ENCODE peak calls at places on chromosomes 1 and 21, in four cellular contexts. L is stomach, N is HCT116, S is IMR-90. Q is an unnamed sample.

GRCh38 chr1:76951185-76951584 is 83.9 kb downstream of the ST6GALNAC5 start:
- DNase-seq in L (no peak), N (no peak), S (no peak), Q (peak)

GRCh38 chr1:37064059-37064458 is 29.7 kb upstream of the GRIK3 start:
- DNase-seq in L (no peak), N (no peak), S (no peak), Q (no peak)

GRCh38 chr21:42426424-42426823 is 22.7 kb downstream of the UBASH3A start:
- DNase-seq in L (no peak), N (no peak), S (no peak), Q (no peak)

GRCh38 chr1:186175588-186175987 is 199.5 kb downstream of the TPR start:
- DNase-seq in L (no peak), N (no peak), S (no peak), Q (no peak)

GRCh38 chr1:168913711-168914463 is 184.9 kb upstream of the DPT start:
- DNase-seq in L (no peak), N (no peak), S (no peak), Q (no peak)

GRCh38 chr1:67524143-67525052 is 94.2 kb upstream of the SERBP1 start:
- DNase-seq in L (no peak), N (peak), S (no peak), Q (no peak)

GRCh38 chr1:156510709-156511108 is 10.1 kb upstream of the MEF2D start:
- DNase-seq in L (peak), N (no peak), S (peak), Q (peak)

GRCh38 chr1:198599749-198600148 is 39.1 kb upstream of the PTPRC start:
- DNase-seq in L (no peak), N (no peak), S (no peak), Q (no peak)

GRCh38 chr1:159941139-159941866 is 4.1 kb downstream of the IGSF9 start:
- DNase-seq in L (no peak), N (no peak), S (no peak), Q (no peak)

GRCh38 chr1:23624440-23624839 is 65.1 kb upstream of the ID3 start:
- DNase-seq in L (no peak), N (no peak), S (no peak), Q (no peak)

GRCh38 chr1:88549536-88549935 is 134.5 kb upstream of the PKN2 start:
- DNase-seq in L (no peak), N (peak), S (peak), Q (peak)

DNA sequence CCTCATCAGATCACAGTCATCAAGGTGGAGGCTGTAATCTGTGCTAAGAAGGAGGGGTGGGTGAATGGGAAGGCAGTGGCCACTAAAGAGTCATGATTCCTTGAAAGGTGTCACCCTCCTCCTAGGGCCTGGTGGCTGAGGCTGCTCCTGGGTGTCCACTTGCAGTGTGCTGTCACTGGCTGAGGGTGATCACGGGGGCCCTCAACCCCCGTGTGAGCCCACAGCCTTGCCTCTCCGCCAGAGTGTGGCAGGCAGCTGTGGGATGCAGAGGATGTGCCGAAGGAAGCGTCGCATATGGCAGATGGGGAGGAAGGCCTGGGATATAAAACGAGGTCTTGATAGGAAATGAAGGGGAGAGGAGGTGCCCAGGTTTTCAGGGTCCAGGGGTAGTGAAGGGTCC is 476.5 kb downstream of the PTPRU start:
- DNase-seq in L (no peak), N (no peak), S (no peak), Q (no peak)
- TF ChIP-seq CTCF in L (no peak), N (no peak), S (no peak), Q (no peak)

GRCh38 chr1:3292868-3293562 is 161.4 kb upstream of the ARHGEF16 start:
- DNase-seq in L (no peak), N (peak), S (no peak), Q (no peak)

GRCh38 chr1:3290915-3291314 is 163.6 kb upstream of the ARHGEF16 start:
- DNase-seq in L (no peak), N (no peak), S (no peak), Q (no peak)

GRCh38 chr1:3290438-3290837 is 164.0 kb upstream of the ARHGEF16 start:
- DNase-seq in L (no peak), N (no peak), S (no peak), Q (no peak)

GRCh38 chr1:3293563-3294080 is 160.8 kb upstream of the ARHGEF16 start:
- DNase-seq in L (no peak), N (no peak), S (no peak), Q (no peak)

GRCh38 chr1:3292051-3292722 is 162.3 kb upstream of the ARHGEF16 start:
- DNase-seq in L (no peak), N (no peak), S (no peak), Q (no peak)
- H3K4me3 ChIP-seq in L (no peak), N (no peak), S (no peak), Q (no peak)

GRCh38 chr1:236751385-236751784 is 43.7 kb upstream of the MTR start:
- DNase-seq in L (no peak), N (no peak), S (no peak), Q (no peak)

GRCh38 chr1:236751935-236752334 is 43.2 kb upstream of the MTR start:
- DNase-seq in L (no peak), N (no peak), S (no peak), Q (no peak)

GRCh38 chr1:236754525-236755210 is 40.4 kb upstream of the MTR start:
- DNase-seq in L (no peak), N (no peak), S (no peak), Q (no peak)

GRCh38 chr1:236753964-236754363 is 41.1 kb upstream of the MTR start:
- DNase-seq in L (no peak), N (no peak), S (no peak), Q (no peak)

DNA sequence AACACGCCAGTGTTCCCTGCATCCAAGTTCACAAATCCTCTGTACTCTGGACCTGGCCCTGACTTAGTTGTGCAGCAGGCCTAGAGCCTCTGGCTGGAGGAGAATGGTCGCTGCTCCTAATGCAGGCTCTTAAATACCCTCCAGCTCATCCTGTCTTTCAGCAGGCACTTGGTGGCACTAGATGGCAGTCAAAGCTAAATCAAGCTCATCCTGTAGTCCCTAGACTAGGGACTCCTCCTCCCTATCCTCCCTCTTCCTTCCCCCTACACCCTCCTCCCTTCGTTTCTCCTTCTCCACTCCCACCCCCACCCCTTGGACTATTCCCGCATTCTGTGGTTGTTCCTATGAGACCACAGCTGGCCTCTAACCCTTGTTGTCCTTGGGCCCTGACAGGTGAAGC is 41.5 kb upstream of the MTR start:
- DNase-seq in L (no peak), N (peak), S (peak), Q (peak)
- TF ChIP-seq CTCF in L (no peak), N (peak), S (peak), Q (peak)

GRCh38 chr21:45642122-45642813 is 1.3 kb upstream of the PCBP3 start:
- DNase-seq in L (no peak), N (no peak), S (no peak), Q (no peak)
- H3K4me3 ChIP-seq in L (peak), N (no peak), S (peak), Q (peak)

DNA sequence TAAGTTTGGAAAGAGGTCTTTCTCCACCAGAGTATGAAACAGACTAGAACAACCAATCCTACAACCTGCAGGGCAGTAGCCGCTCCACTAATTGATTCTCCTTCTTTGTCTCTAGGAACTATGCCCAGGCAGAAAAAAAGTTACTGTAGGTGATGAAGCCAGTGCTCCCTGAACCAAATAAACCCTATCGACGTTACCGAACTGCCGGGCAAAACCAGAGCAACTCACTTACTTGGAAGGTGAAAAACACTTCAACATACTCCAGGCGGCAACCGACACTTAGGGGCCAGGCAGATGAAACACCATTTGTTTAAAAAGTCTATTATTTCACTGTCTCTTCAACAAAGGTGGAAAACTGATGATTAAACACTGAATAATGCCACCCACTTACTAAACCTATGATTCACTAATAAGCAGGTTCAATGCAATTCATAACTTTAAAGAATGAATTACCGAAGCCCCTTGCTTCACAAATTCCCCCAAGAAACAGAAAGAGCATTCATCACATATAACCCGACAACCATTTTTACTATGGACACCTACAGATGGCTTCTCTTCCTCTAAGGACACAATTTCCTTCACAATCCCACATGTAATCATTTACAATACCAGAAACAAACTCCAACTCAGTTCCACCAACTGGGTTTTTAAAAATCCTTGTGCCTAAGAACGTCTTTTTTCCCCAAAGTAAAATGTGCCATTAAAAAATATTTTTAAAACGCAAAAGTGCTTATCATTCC is 1.5 kb downstream of the NRIP1 start:
- DNase-seq in L (no peak), N (no peak), S (peak), Q (peak)
- TF ChIP-seq CTCF in L (no peak), N (no peak), S (no peak), Q (no peak)

DNA sequence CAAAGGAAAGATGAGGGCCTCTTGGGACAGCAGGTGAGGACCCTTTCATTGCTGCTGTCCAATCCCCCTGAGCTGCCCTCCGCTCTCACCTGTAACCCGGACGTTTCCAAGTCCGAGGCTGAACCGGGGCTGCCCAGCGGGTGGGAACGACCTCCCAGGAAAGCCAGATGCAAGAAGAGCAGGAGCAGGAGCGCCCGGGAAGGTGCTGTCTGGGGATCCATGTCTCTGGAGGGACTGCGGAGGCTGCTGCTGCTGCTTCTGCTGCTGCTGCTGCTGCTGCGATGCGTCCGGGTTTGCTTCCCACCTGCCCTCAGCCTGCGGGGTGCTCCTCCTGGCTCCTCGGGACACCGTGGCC is at the start of gene NPPB:
- DNase-seq in L (no peak), N (no peak), S (no peak), Q (no peak)
- H3K4me3 ChIP-seq in L (no peak), N (no peak), S (no peak), Q (no peak)

GRCh38 chr1:63068626-63069025 is 253.7 kb upstream of the FOXD3 start:
- DNase-seq in L (no peak), N (no peak), S (no peak), Q (no peak)

GRCh38 chr1:63069214-63069613 is 253.2 kb upstream of the FOXD3 start:
- DNase-seq in L (no peak), N (no peak), S (no peak), Q (no peak)

GRCh38 chr1:63064135-63064534 is 258.2 kb upstream of the FOXD3 start:
- DNase-seq in L (no peak), N (no peak), S (no peak), Q (no peak)

DNA sequence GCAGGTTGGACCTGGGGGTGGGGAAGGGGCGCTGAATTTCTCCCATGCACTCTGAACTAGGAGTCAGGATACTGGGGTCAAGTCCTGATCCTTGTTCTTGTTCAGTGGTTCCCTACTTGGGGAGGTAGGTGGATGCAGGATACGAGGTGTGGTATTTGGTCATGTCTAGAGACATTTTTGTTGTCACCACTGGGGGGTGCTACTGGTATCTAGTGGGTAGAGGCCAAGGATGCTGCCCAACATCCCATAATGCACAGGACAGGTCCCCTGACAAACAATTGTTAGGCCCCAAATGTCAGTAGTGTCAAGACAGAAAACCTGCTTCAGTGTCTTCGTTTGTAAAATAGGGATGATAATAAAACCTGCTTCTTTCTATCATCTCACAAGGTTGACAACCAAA is 259.0 kb upstream of the FOXD3 start:
- DNase-seq in L (no peak), N (no peak), S (no peak), Q (no peak)
- TF ChIP-seq CTCF in L (no peak), N (peak), S (no peak), Q (no peak)

GRCh38 chr1:64243757-64244080 is 40.3 kb downstream of the UBE2U start:
- DNase-seq in L (no peak), N (no peak), S (no peak), Q (no peak)
- H3K4me3 ChIP-seq in L (no peak), N (no peak), S (no peak), Q (no peak)

GRCh38 chr1:68720476-68720875 is 223.6 kb upstream of the DEPDC1 start:
- DNase-seq in L (no peak), N (no peak), S (no peak), Q (no peak)

GRCh38 chr1:68717330-68717729 is 220.4 kb upstream of the DEPDC1 start:
- DNase-seq in L (no peak), N (no peak), S (no peak), Q (no peak)
- TF ChIP-seq CTCF in L (no peak), N (no peak), S (no peak), Q (no peak)

Q was measured in astrocyte of the spinal cord.